ENCODE peak calls at places on chromosomes 13 and 19, in seven cellular contexts. M, S, A, R, P, Q and G are unnamed samples.

GRCh38 chr13:56869671-56870070 is 271.0 kb upstream of the PRR20A start:
- DNase-seq in M (no peak), S (no peak), A (no peak), R (no peak), P (no peak), Q (no peak), G (no peak)

GRCh38 chr19:43474986-43475705 is 9.7 kb upstream of the LYPD3 start:
- DNase-seq in M (no peak), S (peak), A (peak), R (peak), P (peak), Q (peak), G (peak)

GRCh38 chr19:56759531-56759930 is 81.0 kb downstream of the PEG3 start:
- DNase-seq in M (no peak), S (no peak), A (no peak), R (no peak), P (no peak), Q (no peak), G (no peak)

GRCh38 chr13:23558675-23559536 is 11.3 kb upstream of the TNFRSF19 start:
- DNase-seq in M (no peak), S (peak), A (peak), R (no peak), P (no peak), Q (no peak), G (peak)

GRCh38 chr19:13505761-13506549 is at the start of gene CACNA1A:
- DNase-seq in M (no peak), S (peak), A (no peak), R (no peak), P (no peak), Q (no peak), G (no peak)

GRCh38 chr13:32409561-32410440 is 18.1 kb downstream of the N4BP2L1 start:
- DNase-seq in M (no peak), S (peak), A (no peak), R (no peak), P (no peak), Q (no peak), G (peak)

GRCh38 chr19:41412953-41413352 is 14.2 kb downstream of the B3GNT8 start:
- DNase-seq in M (no peak), S (no peak), A (no peak), R (no peak), P (no peak), Q (no peak), G (no peak)

GRCh38 chr13:96996097-96996496 is 1.8 kb upstream of the OXGR1 start:
- DNase-seq in M (no peak), S (no peak), A (no peak), R (no peak), P (no peak), Q (no peak), G (no peak)

GRCh38 chr13:114102521-114103288 is 29.7 kb downstream of the RASA3 start:
- DNase-seq in M (no peak), S (no peak), A (no peak), R (no peak), P (no peak), Q (no peak), G (no peak)

GRCh38 chr19:582497-583197 is 7.0 kb upstream of the HCN2 start:
- DNase-seq in M (no peak), S (no peak), A (no peak), R (no peak), P (no peak), Q (no peak), G (no peak)

GRCh38 chr19:47371269-47371668 is 22.2 kb downstream of the DHX34 start:
- DNase-seq in M (no peak), S (no peak), A (no peak), R (no peak), P (no peak), Q (peak), G (no peak)

GRCh38 chr13:33318037-33318436 is 32.5 kb upstream of the STARD13 start:
- DNase-seq in M (no peak), S (no peak), A (no peak), R (no peak), P (no peak), Q (no peak), G (no peak)

GRCh38 chr13:113413898-113414282 is 39.4 kb downstream of the ADPRHL1 start:
- DNase-seq in M (no peak), S (no peak), A (peak), R (no peak), P (no peak), Q (no peak), G (no peak)

GRCh38 chr13:20408181-20408580 is 117.5 kb downstream of the CRYL1 start:
- DNase-seq in M (no peak), S (no peak), A (peak), R (no peak), P (no peak), Q (no peak), G (no peak)

GRCh38 chr13:23560571-23561089 is 9.6 kb upstream of the TNFRSF19 start:
- DNase-seq in M (no peak), S (no peak), A (no peak), R (no peak), P (no peak), Q (no peak), G (no peak)

GRCh38 chr19:5183616-5184015 is 157.0 kb downstream of the PTPRS start:
- DNase-seq in M (no peak), S (peak), A (no peak), R (no peak), P (no peak), Q (no peak), G (no peak)

GRCh38 chr19:6556480-6556879 is 25.7 kb downstream of the TNFSF9 start:
- DNase-seq in M (peak), S (peak), A (no peak), R (no peak), P (no peak), Q (no peak), G (no peak)

GRCh38 chr13:73235385-73235784 is 176.6 kb downstream of the KLF5 start:
- DNase-seq in M (no peak), S (no peak), A (no peak), R (no peak), P (no peak), Q (no peak), G (no peak)

GRCh38 chr13:68692049-68692448 is 1415.6 kb upstream of the ATXN8OS start:
- DNase-seq in M (no peak), S (no peak), A (no peak), R (no peak), P (no peak), Q (peak), G (no peak)

GRCh38 chr19:12778020-12778904 is 2.9 kb upstream of the HOOK2 start:
- DNase-seq in M (no peak), S (peak), A (peak), R (no peak), P (peak), Q (peak), G (no peak)

GRCh38 chr13:34013061-34013460 is 195.1 kb downstream of the RFC3 start:
- DNase-seq in M (no peak), S (no peak), A (no peak), R (no peak), P (no peak), Q (no peak), G (no peak)

GRCh38 chr13:47287291-47287751 is 390.5 kb upstream of the HTR2A start:
- DNase-seq in M (no peak), S (no peak), A (no peak), R (no peak), P (no peak), Q (no peak), G (peak)

GRCh38 chr13:22047082-22047784 is 376.4 kb downstream of the FGF9 start:
- DNase-seq in M (no peak), S (peak), A (no peak), R (no peak), P (no peak), Q (no peak), G (no peak)

GRCh38 chr13:51601601-51602348 is 17.5 kb downstream of the WDFY2 start:
- DNase-seq in M (no peak), S (peak), A (no peak), R (no peak), P (no peak), Q (no peak), G (no peak)

GRCh38 chr13:85501616-85502015 is 297.6 kb downstream of the SLITRK6 start:
- DNase-seq in M (no peak), S (no peak), A (no peak), R (no peak), P (no peak), Q (no peak), G (no peak)

GRCh38 chr19:40623403-40624239 is 22.5 kb downstream of the LTBP4 start:
- DNase-seq in M (no peak), S (peak), A (no peak), R (no peak), P (peak), Q (peak), G (no peak)

GRCh38 chr13:92122454-92122853 is 724.0 kb downstream of the GPC5 start:
- DNase-seq in M (no peak), S (peak), A (no peak), R (no peak), P (no peak), Q (no peak), G (no peak)
- H3K4me3 ChIP-seq in M (no peak), S (no peak), A (no peak), R (no peak), P (no peak), Q (no peak), G (no peak)

DNA sequence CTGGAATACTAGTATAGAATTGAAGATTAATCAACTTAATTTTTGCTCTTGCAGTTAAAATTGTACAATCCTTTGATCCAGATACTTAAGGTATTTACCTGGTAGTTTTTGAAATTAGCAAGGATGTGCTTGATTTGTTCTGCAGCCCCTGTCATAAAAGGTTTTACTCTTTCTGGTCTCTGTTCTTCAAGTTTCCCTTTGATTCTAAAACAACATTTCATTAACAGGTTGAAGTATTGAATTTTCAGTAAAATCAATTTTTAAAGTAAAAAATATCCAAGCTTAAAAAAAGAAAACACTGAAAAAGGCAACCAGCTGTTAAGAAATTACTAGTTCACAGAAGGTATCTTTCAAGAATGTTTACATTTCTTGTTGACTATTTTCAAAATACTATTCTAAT is 1.6 kb downstream of the TPT1 start:
- DNase-seq in M (no peak), S (no peak), A (no peak), R (no peak), P (no peak), Q (no peak), G (no peak)
- H3K4me3 ChIP-seq in M (peak), S (peak), A (peak), R (peak), P (peak), Q (peak), G (peak)

GRCh38 chr13:50133277-50133953 is 118.2 kb downstream of the KCNRG start:
- DNase-seq in M (no peak), S (no peak), A (no peak), R (no peak), P (no peak), Q (no peak), G (no peak)
- H3K4me3 ChIP-seq in M (no peak), S (no peak), A (no peak), R (no peak), P (no peak), Q (no peak), G (no peak)

GRCh38 chr13:79503473-79504017 is 22.6 kb downstream of the NDFIP2 start:
- DNase-seq in M (no peak), S (no peak), A (no peak), R (no peak), P (no peak), Q (no peak), G (no peak)
- H3K4me3 ChIP-seq in M (no peak), S (no peak), A (no peak), R (no peak), P (no peak), Q (no peak), G (no peak)